ENCODE peak calls at places on chromosomes 4 and X, in eight cellular contexts. One of them, this sample, is unnamed.
A peak's percentile ranks its signal among the peaks of the same experiment; 100 is the strongest.

GRCh38 chr4:4694296-4694772 is 152.5 kb upstream of the STX18 start:
- DNase-seq in iPS-NIHi11: peak; percentile 81
- DNase-seq in activated T-helper 9 cell treated with anti-CD3 and anti-CD28 coated beads, Interleukin-2, amount 50 U/mL, for 16 hours: no peak
- DNase-seq in epithelial cell of esophagus: no peak
- DNase-seq in activated CD4-positive, alpha-beta T cell treated with anti-CD3 and anti-CD28 coated beads, Interleukin-2, amount 50 U/mL, for 4 hours: no peak
- DNase-seq in activated effector memory CD4-positive, alpha-beta T cell treated with anti-CD3 and anti-CD28 coated beads, Interleukin-2, amount 50 U/mL, for 16 hours: no peak
- DNase-seq in EH: peak; percentile 83
- DNase-seq in ureter: no peak
- DNase-seq in this sample: no peak

GRCh38 chrX:40418413-40419195 is 162.2 kb upstream of the ATP6AP2 start:
- DNase-seq in iPS-NIHi11: no peak
- DNase-seq in activated T-helper 9 cell treated with anti-CD3 and anti-CD28 coated beads, Interleukin-2, amount 50 U/mL, for 16 hours: no peak
- DNase-seq in epithelial cell of esophagus: peak; percentile 64
- DNase-seq in activated CD4-positive, alpha-beta T cell treated with anti-CD3 and anti-CD28 coated beads, Interleukin-2, amount 50 U/mL, for 4 hours: no peak
- DNase-seq in activated effector memory CD4-positive, alpha-beta T cell treated with anti-CD3 and anti-CD28 coated beads, Interleukin-2, amount 50 U/mL, for 16 hours: no peak
- DNase-seq in EH: no peak
- DNase-seq in ureter: peak; percentile 52
- DNase-seq in this sample: peak; percentile 29

GRCh38 chrX:97685753-97686152 is 802.0 kb downstream of the RPA4 start:
- DNase-seq in iPS-NIHi11: no peak
- DNase-seq in activated T-helper 9 cell treated with anti-CD3 and anti-CD28 coated beads, Interleukin-2, amount 50 U/mL, for 16 hours: no peak
- DNase-seq in epithelial cell of esophagus: peak; percentile 49
- DNase-seq in activated CD4-positive, alpha-beta T cell treated with anti-CD3 and anti-CD28 coated beads, Interleukin-2, amount 50 U/mL, for 4 hours: no peak
- DNase-seq in activated effector memory CD4-positive, alpha-beta T cell treated with anti-CD3 and anti-CD28 coated beads, Interleukin-2, amount 50 U/mL, for 16 hours: no peak
- DNase-seq in EH: peak; percentile 34
- DNase-seq in ureter: no peak
- DNase-seq in this sample: peak; percentile 2

GRCh38 chr4:108453366-108453765 is 167.0 kb upstream of the RPL34 start:
- DNase-seq in iPS-NIHi11: no peak
- DNase-seq in activated T-helper 9 cell treated with anti-CD3 and anti-CD28 coated beads, Interleukin-2, amount 50 U/mL, for 16 hours: no peak
- DNase-seq in epithelial cell of esophagus: no peak
- DNase-seq in activated CD4-positive, alpha-beta T cell treated with anti-CD3 and anti-CD28 coated beads, Interleukin-2, amount 50 U/mL, for 4 hours: no peak
- DNase-seq in activated effector memory CD4-positive, alpha-beta T cell treated with anti-CD3 and anti-CD28 coated beads, Interleukin-2, amount 50 U/mL, for 16 hours: no peak
- DNase-seq in EH: no peak
- DNase-seq in ureter: no peak
- DNase-seq in this sample: no peak

GRCh38 chr4:76804060-76804459 is 93.9 kb downstream of the SOWAHB start:
- DNase-seq in iPS-NIHi11: no peak
- DNase-seq in activated T-helper 9 cell treated with anti-CD3 and anti-CD28 coated beads, Interleukin-2, amount 50 U/mL, for 16 hours: no peak
- DNase-seq in epithelial cell of esophagus: no peak
- DNase-seq in activated CD4-positive, alpha-beta T cell treated with anti-CD3 and anti-CD28 coated beads, Interleukin-2, amount 50 U/mL, for 4 hours: no peak
- DNase-seq in activated effector memory CD4-positive, alpha-beta T cell treated with anti-CD3 and anti-CD28 coated beads, Interleukin-2, amount 50 U/mL, for 16 hours: no peak
- DNase-seq in EH: peak; percentile 66
- DNase-seq in ureter: no peak
- DNase-seq in this sample: no peak

GRCh38 chr4:41532880-41533279 is 5.1 kb upstream of the LIMCH1 start:
- DNase-seq in iPS-NIHi11: no peak
- DNase-seq in activated T-helper 9 cell treated with anti-CD3 and anti-CD28 coated beads, Interleukin-2, amount 50 U/mL, for 16 hours: no peak
- DNase-seq in epithelial cell of esophagus: no peak
- DNase-seq in activated CD4-positive, alpha-beta T cell treated with anti-CD3 and anti-CD28 coated beads, Interleukin-2, amount 50 U/mL, for 4 hours: no peak
- DNase-seq in activated effector memory CD4-positive, alpha-beta T cell treated with anti-CD3 and anti-CD28 coated beads, Interleukin-2, amount 50 U/mL, for 16 hours: no peak
- DNase-seq in EH: peak; percentile 43
- DNase-seq in ureter: no peak
- DNase-seq in this sample: no peak

GRCh38 chr4:40822781-40823180 is 73.0 kb downstream of the NSUN7 start:
- DNase-seq in iPS-NIHi11: no peak
- DNase-seq in activated T-helper 9 cell treated with anti-CD3 and anti-CD28 coated beads, Interleukin-2, amount 50 U/mL, for 16 hours: no peak
- DNase-seq in epithelial cell of esophagus: no peak
- DNase-seq in activated CD4-positive, alpha-beta T cell treated with anti-CD3 and anti-CD28 coated beads, Interleukin-2, amount 50 U/mL, for 4 hours: no peak
- DNase-seq in activated effector memory CD4-positive, alpha-beta T cell treated with anti-CD3 and anti-CD28 coated beads, Interleukin-2, amount 50 U/mL, for 16 hours: no peak
- DNase-seq in EH: no peak
- DNase-seq in ureter: no peak
- DNase-seq in this sample: no peak

GRCh38 chrX:112832481-112833095 is 8.0 kb downstream of the AMOT start:
- DNase-seq in iPS-NIHi11: no peak
- DNase-seq in activated T-helper 9 cell treated with anti-CD3 and anti-CD28 coated beads, Interleukin-2, amount 50 U/mL, for 16 hours: no peak
- DNase-seq in epithelial cell of esophagus: peak; percentile 75
- DNase-seq in activated CD4-positive, alpha-beta T cell treated with anti-CD3 and anti-CD28 coated beads, Interleukin-2, amount 50 U/mL, for 4 hours: no peak
- DNase-seq in activated effector memory CD4-positive, alpha-beta T cell treated with anti-CD3 and anti-CD28 coated beads, Interleukin-2, amount 50 U/mL, for 16 hours: no peak
- DNase-seq in EH: no peak
- DNase-seq in ureter: peak; percentile 66
- DNase-seq in this sample: no peak

GRCh38 chr4:171812377-171813194 is 618 bp upstream of the GALNTL6 start:
- DNase-seq in iPS-NIHi11: peak; percentile 18
- DNase-seq in activated T-helper 9 cell treated with anti-CD3 and anti-CD28 coated beads, Interleukin-2, amount 50 U/mL, for 16 hours: no peak
- DNase-seq in epithelial cell of esophagus: no peak
- DNase-seq in activated CD4-positive, alpha-beta T cell treated with anti-CD3 and anti-CD28 coated beads, Interleukin-2, amount 50 U/mL, for 4 hours: no peak
- DNase-seq in activated effector memory CD4-positive, alpha-beta T cell treated with anti-CD3 and anti-CD28 coated beads, Interleukin-2, amount 50 U/mL, for 16 hours: no peak
- DNase-seq in EH: peak; percentile 6
- DNase-seq in ureter: no peak
- DNase-seq in this sample: peak; percentile 11

This sample was measured in NCI-H526.